ENCODE peak calls at places on chromosomes 5 and 9, in nine cellular contexts. B is retina, P is epithelial cell of esophagus, E is glutamatergic neuron, A is activated B cell treated with CpG ODN at 0.5 μM for 24 hours, R is MV-4-11, O is heart right ventricle, T is nephron progenitor cell, Z is MM.1S. D is an unnamed sample.
A peak's percentile ranks its signal among the peaks of the same experiment; 100 is the strongest.

GRCh38 chr5:16727937-16728336 is 111.1 kb upstream of the RETREG1 start:
- DNase-seq in B (peak; percentile 60), P (no peak), E (peak; percentile 20), A (no peak), R (peak; percentile 67), O (peak; percentile 16), T (no peak), Z (no peak), D (no peak)

GRCh38 chr5:96476654-96477053 is 43.6 kb upstream of the PCSK1 start:
- DNase-seq in B (no peak), P (peak; percentile 7), E (no peak), A (no peak), R (no peak), O (no peak), T (no peak), Z (no peak), D (no peak)

GRCh38 chr5:14038341-14038959 is 94.0 kb upstream of the DNAH5 start:
- DNase-seq in B (no peak), P (peak; percentile 70), E (no peak), A (no peak), R (no peak), O (no peak), T (no peak), Z (no peak), D (no peak)

GRCh38 chr9:73149371-73150067 is 2.1 kb upstream of the ANXA1 start:
- DNase-seq in B (no peak), P (peak; percentile 88), E (no peak), A (no peak), R (peak; percentile 86), O (no peak), T (no peak), Z (peak; percentile 65), D (peak; percentile 89)

GRCh38 chr9:97525451-97525850 is 24.0 kb downstream of the TMOD1 start:
- DNase-seq in B (no peak), P (peak; percentile 84), E (no peak), A (no peak), R (peak; percentile 3), O (no peak), T (no peak), Z (peak; percentile 25), D (no peak)

GRCh38 chr5:5288236-5288635 is 134.2 kb upstream of the ICE1 start:
- DNase-seq in B (no peak), P (peak; percentile 36), E (no peak), A (no peak), R (no peak), O (no peak), T (no peak), Z (no peak), D (no peak)

GRCh38 chr5:53820119-53820801 is 259.8 kb downstream of the NDUFS4 start:
- DNase-seq in B (no peak), P (no peak), E (no peak), A (no peak), R (no peak), O (no peak), T (no peak), Z (no peak), D (no peak)

GRCh38 chr9:33404782-33405362 is 2.5 kb upstream of the AQP7 start:
- DNase-seq in B (no peak), P (no peak), E (no peak), A (no peak), R (no peak), O (no peak), T (no peak), Z (no peak), D (no peak)

GRCh38 chr9:17810728-17811634 is 232.1 kb downstream of the SH3GL2 start:
- DNase-seq in B (peak; percentile 63), P (peak; percentile 67), E (peak; percentile 48), A (no peak), R (peak; percentile 34), O (no peak), T (peak; percentile 64), Z (peak; percentile 41), D (peak; percentile 52)